ENCODE peak calls at places on chromosome 16, in eight cellular contexts. One of them, this sample, is unnamed. For H3K36me3 and H3K4me1, the result is how much of the 10 kb centered on the place peaks cover.

GRCh38 chr16:83200005-83200779 is 573.4 kb downstream of the CDH13 start:
- DNase-seq in mammary epithelial cell: peak
- DNase-seq in testis: peak
- DNase-seq in heart left ventricle: no peak
- DNase-seq in ovary: no peak
- DNase-seq in tibial nerve: no peak
- DNase-seq in body of pancreas: no peak
- DNase-seq in Peyer's patch: no peak
- DNase-seq in this sample: no peak

GRCh38 chr16:21088646-21089538 is 61.8 kb downstream of the DNAH3 start:
- DNase-seq in heart left ventricle: no peak
- DNase-seq in testis: no peak
- DNase-seq in Peyer's patch: no peak
- DNase-seq in ovary: no peak
- DNase-seq in body of pancreas: no peak
- DNase-seq in tibial nerve: no peak
- DNase-seq in mammary epithelial cell: peak
- DNase-seq in this sample: no peak

GRCh38 chr16:11139624-11140375 is 116.2 kb downstream of the SOCS1 start:
- DNase-seq in heart left ventricle: no peak
- DNase-seq in mammary epithelial cell: no peak
- DNase-seq in testis: no peak
- DNase-seq in tibial nerve: no peak
- DNase-seq in Peyer's patch: no peak
- DNase-seq in body of pancreas: no peak
- DNase-seq in ovary: no peak
- DNase-seq in this sample: no peak

GRCh38 chr16:28623172-28623711 is 13.4 kb upstream of the SULT1A1 start:
- DNase-seq in Peyer's patch: peak
- DNase-seq in body of pancreas: peak
- DNase-seq in heart left ventricle: peak
- DNase-seq in tibial nerve: no peak
- DNase-seq in testis: peak
- DNase-seq in mammary epithelial cell: peak
- DNase-seq in ovary: no peak
- DNase-seq in this sample: peak

GRCh38 chr16:65200857-65201256 is 79.0 kb upstream of the CDH11 start:
- DNase-seq in body of pancreas: no peak
- DNase-seq in testis: no peak
- DNase-seq in tibial nerve: no peak
- DNase-seq in ovary: no peak
- DNase-seq in Peyer's patch: no peak
- DNase-seq in heart left ventricle: no peak
- DNase-seq in mammary epithelial cell: no peak
- DNase-seq in this sample: no peak

GRCh38 chr16:72425571-72426341 is 253.8 kb upstream of the PMFBP1 start:
- DNase-seq in body of pancreas: no peak
- DNase-seq in Peyer's patch: no peak
- DNase-seq in heart left ventricle: no peak
- DNase-seq in testis: no peak
- DNase-seq in ovary: no peak
- DNase-seq in mammary epithelial cell: no peak
- DNase-seq in tibial nerve: no peak
- DNase-seq in this sample: no peak

GRCh38 chr16:53766304-53767016 is 62.5 kb downstream of the FTO start:
- DNase-seq in mammary epithelial cell: no peak
- DNase-seq in body of pancreas: no peak
- DNase-seq in Peyer's patch: no peak
- DNase-seq in heart left ventricle: no peak
- DNase-seq in testis: no peak
- DNase-seq in ovary: no peak
- DNase-seq in tibial nerve: no peak
- DNase-seq in this sample: no peak

GRCh38 chr16:23947838-23948237 is 112.1 kb downstream of the PRKCB start:
- DNase-seq in mammary epithelial cell: no peak
- DNase-seq in heart left ventricle: no peak
- DNase-seq in testis: no peak
- DNase-seq in body of pancreas: no peak
- DNase-seq in tibial nerve: no peak
- DNase-seq in Peyer's patch: no peak
- DNase-seq in ovary: no peak
- DNase-seq in this sample: no peak

GRCh38 chr16:4618645-4619418 is 4.1 kb upstream of the UBALD1 start:
- DNase-seq in tibial nerve: no peak
- DNase-seq in body of pancreas: no peak
- DNase-seq in ovary: no peak
- DNase-seq in testis: no peak
- DNase-seq in mammary epithelial cell: peak
- DNase-seq in heart left ventricle: no peak
- DNase-seq in Peyer's patch: no peak
- DNase-seq in this sample: no peak

GRCh38 chr16:50457423-50457822 is 88.6 kb upstream of the BRD7 start:
- DNase-seq in testis: no peak
- DNase-seq in heart left ventricle: no peak
- DNase-seq in mammary epithelial cell: no peak
- DNase-seq in tibial nerve: no peak
- DNase-seq in Peyer's patch: no peak
- DNase-seq in body of pancreas: no peak
- DNase-seq in ovary: no peak
- DNase-seq in this sample: peak

GRCh38 chr16:35585411-35585810 is 2126.0 kb downstream of the TP53TG3F start:
- DNase-seq in ovary: no peak
- DNase-seq in testis: no peak
- DNase-seq in heart left ventricle: no peak
- DNase-seq in body of pancreas: no peak
- DNase-seq in Peyer's patch: no peak
- DNase-seq in mammary epithelial cell: no peak
- DNase-seq in tibial nerve: no peak
- DNase-seq in this sample: no peak

GRCh38 chr16:52463904-52464303 is 83.0 kb downstream of the TOX3 start:
- DNase-seq in heart left ventricle: no peak
- DNase-seq in mammary epithelial cell: no peak
- DNase-seq in Peyer's patch: no peak
- DNase-seq in tibial nerve: no peak
- DNase-seq in testis: no peak
- DNase-seq in body of pancreas: no peak
- DNase-seq in ovary: no peak
- DNase-seq in this sample: no peak

GRCh38 chr16:10728488-10728887 is 15.2 kb upstream of the NUBP1 start:
- DNase-seq in heart left ventricle: no peak
- DNase-seq in body of pancreas: no peak
- DNase-seq in mammary epithelial cell: no peak
- DNase-seq in tibial nerve: no peak
- DNase-seq in Peyer's patch: no peak
- DNase-seq in testis: no peak
- DNase-seq in ovary: no peak
- DNase-seq in this sample: no peak

GRCh38 chr16:24419709-24420108 is 119.7 kb upstream of the RBBP6 start:
- DNase-seq in tibial nerve: no peak
- DNase-seq in heart left ventricle: no peak
- DNase-seq in testis: no peak
- DNase-seq in body of pancreas: no peak
- DNase-seq in mammary epithelial cell: no peak
- DNase-seq in Peyer's patch: no peak
- DNase-seq in ovary: no peak
- DNase-seq in this sample: no peak

GRCh38 chr16:58940609-58941008 is 206.5 kb upstream of the GOT2 start:
- DNase-seq in Peyer's patch: no peak
- DNase-seq in body of pancreas: no peak
- DNase-seq in testis: no peak
- DNase-seq in tibial nerve: no peak
- DNase-seq in heart left ventricle: no peak
- DNase-seq in mammary epithelial cell: no peak
- DNase-seq in ovary: no peak
- DNase-seq in this sample: no peak

GRCh38 chr16:777826-778225 is 10.4 kb downstream of the RPUSD1 start:
- DNase-seq in body of pancreas: no peak
- DNase-seq in mammary epithelial cell: no peak
- DNase-seq in Peyer's patch: no peak
- DNase-seq in tibial nerve: no peak
- DNase-seq in heart left ventricle: no peak
- DNase-seq in ovary: no peak
- DNase-seq in testis: no peak
- DNase-seq in this sample: no peak

GRCh38 chr16:85803570-85803969 is 4.1 kb downstream of the COX4I1 start:
- DNase-seq in testis: no peak
- DNase-seq in tibial nerve: no peak
- DNase-seq in Peyer's patch: no peak
- DNase-seq in mammary epithelial cell: no peak
- DNase-seq in ovary: no peak
- DNase-seq in body of pancreas: no peak
- DNase-seq in heart left ventricle: no peak
- DNase-seq in this sample: peak
- TF ChIP-seq CTCF in testis: no peak
- TF ChIP-seq CTCF in tibial nerve: no peak
- TF ChIP-seq CTCF in Peyer's patch: no peak
- TF ChIP-seq CTCF in mammary epithelial cell: no peak
- TF ChIP-seq CTCF in ovary: no peak
- TF ChIP-seq CTCF in body of pancreas: no peak
- TF ChIP-seq CTCF in heart left ventricle: no peak
- TF ChIP-seq CTCF in this sample: no peak

GRCh38 chr16:55499281-55499680 is 9.6 kb upstream of the LPCAT2 start:
- DNase-seq in testis: no peak
- DNase-seq in Peyer's patch: no peak
- DNase-seq in tibial nerve: peak
- DNase-seq in ovary: no peak
- DNase-seq in body of pancreas: no peak
- DNase-seq in mammary epithelial cell: no peak
- DNase-seq in heart left ventricle: no peak
- DNase-seq in this sample: no peak

GRCh38 chr16:55497558-55497957 is 11.3 kb upstream of the LPCAT2 start:
- DNase-seq in Peyer's patch: no peak
- DNase-seq in body of pancreas: no peak
- DNase-seq in ovary: no peak
- DNase-seq in tibial nerve: no peak
- DNase-seq in testis: no peak
- DNase-seq in mammary epithelial cell: no peak
- DNase-seq in heart left ventricle: no peak
- DNase-seq in this sample: no peak

GRCh38 chr16:55499951-55500350 is 8.9 kb upstream of the LPCAT2 start:
- DNase-seq in heart left ventricle: no peak
- DNase-seq in mammary epithelial cell: peak
- DNase-seq in body of pancreas: no peak
- DNase-seq in ovary: no peak
- DNase-seq in testis: no peak
- DNase-seq in Peyer's patch: no peak
- DNase-seq in tibial nerve: peak
- DNase-seq in this sample: no peak

GRCh38 chr16:55496509-55497145 is 12.2 kb upstream of the LPCAT2 start:
- DNase-seq in mammary epithelial cell: no peak
- DNase-seq in heart left ventricle: no peak
- DNase-seq in ovary: no peak
- DNase-seq in tibial nerve: peak
- DNase-seq in Peyer's patch: no peak
- DNase-seq in body of pancreas: no peak
- DNase-seq in testis: no peak
- DNase-seq in this sample: no peak

GRCh38 chr16:55498101-55498500 is 10.8 kb upstream of the LPCAT2 start:
- DNase-seq in body of pancreas: no peak
- DNase-seq in ovary: no peak
- DNase-seq in Peyer's patch: no peak
- DNase-seq in tibial nerve: no peak
- DNase-seq in heart left ventricle: no peak
- DNase-seq in mammary epithelial cell: no peak
- DNase-seq in testis: no peak
- DNase-seq in this sample: no peak
- H3K36me3 ChIP-seq in body of pancreas: under half
- H3K36me3 ChIP-seq in ovary: under half
- H3K36me3 ChIP-seq in Peyer's patch: under half
- H3K36me3 ChIP-seq in tibial nerve: under half
- H3K36me3 ChIP-seq in heart left ventricle: under half
- H3K36me3 ChIP-seq in mammary epithelial cell: under half
- H3K36me3 ChIP-seq in testis: under half
- H3K36me3 ChIP-seq in this sample: under half

DNA sequence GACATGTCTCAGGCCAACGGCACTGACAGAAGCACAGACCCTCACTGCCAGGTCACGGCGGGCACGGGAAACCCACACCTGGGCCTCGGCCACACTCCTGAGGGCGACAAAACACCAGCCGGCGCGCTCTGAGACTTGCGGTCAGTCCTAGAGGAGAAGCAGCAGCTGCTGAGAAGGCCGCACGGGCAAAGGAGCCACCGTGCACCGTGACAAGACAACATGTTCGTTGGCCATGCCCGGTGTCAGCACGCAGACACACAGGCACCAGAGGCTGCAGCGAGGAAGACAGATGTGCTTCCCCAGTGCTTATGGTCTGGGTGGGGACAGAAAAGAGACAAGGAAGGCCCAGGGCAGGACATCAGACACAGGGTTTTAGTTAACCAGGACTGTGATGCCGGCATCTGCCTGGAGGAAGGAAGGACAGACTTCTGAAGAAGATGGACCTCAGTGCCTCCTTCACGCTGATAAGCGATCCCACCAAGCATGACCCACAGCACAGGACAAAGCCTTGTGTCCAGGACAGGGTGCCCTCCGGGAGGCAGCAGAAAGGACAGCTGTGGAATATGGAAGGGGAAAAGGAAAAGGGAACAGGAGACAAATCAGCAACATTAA is 84.0 kb downstream of the ANKRD11 start:
- DNase-seq in body of pancreas: peak
- DNase-seq in testis: no peak
- DNase-seq in heart left ventricle: no peak
- DNase-seq in mammary epithelial cell: no peak
- DNase-seq in Peyer's patch: no peak
- DNase-seq in ovary: no peak
- DNase-seq in tibial nerve: no peak
- DNase-seq in this sample: no peak
- H3K4me1 ChIP-seq in body of pancreas: half or more
- H3K4me1 ChIP-seq in testis: under half
- H3K4me1 ChIP-seq in heart left ventricle: half or more
- H3K4me1 ChIP-seq in mammary epithelial cell: under half
- H3K4me1 ChIP-seq in Peyer's patch: half or more
- H3K4me1 ChIP-seq in ovary: under half
- H3K4me1 ChIP-seq in tibial nerve: half or more
- H3K4me1 ChIP-seq in this sample: half or more

DNA sequence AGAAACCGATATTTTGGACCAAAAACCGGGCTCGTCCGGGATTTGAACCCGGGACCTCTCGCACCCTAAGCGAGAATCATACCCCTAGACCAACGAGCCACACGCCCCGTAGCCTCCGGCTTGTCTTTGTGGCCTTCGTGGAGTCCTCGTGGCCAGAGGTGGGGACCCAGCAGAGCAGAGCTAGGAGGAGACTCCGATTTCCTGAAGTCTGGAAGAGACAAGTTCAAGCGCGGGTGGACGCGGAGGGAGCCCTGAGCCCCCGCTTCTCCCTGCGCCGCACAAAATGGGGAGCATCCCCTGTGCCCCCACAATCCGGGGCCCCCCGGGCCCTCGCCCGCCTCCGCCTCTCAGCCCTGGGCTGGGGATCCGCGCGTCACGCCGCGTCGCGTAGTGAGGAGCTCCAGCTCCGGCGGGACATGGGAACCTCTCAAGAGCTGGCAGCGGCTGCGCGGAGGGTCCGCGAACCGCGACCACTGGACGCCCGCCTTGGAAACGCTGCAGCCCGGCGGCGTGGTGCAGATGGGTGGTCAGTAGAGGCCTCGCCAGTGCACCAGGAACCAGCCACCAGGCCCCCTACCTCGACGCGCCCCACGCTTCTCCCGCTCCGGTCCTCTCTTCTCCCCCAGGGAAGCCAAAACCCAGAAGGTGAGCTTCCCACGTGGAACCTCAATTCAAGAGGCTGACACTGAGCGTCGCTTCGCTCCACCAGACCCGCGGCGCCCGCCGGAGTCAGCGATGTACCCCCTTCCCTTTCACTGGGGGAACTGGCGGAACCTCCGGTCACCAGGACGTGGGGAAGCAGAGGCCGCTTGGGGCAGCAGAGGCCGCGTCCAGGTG is 5.2 kb upstream of the OR1F1 start:
- DNase-seq in ovary: no peak
- DNase-seq in testis: no peak
- DNase-seq in Peyer's patch: peak
- DNase-seq in tibial nerve: no peak
- DNase-seq in body of pancreas: peak
- DNase-seq in heart left ventricle: no peak
- DNase-seq in mammary epithelial cell: peak
- DNase-seq in this sample: no peak
- TF ChIP-seq CTCF in ovary: no peak
- TF ChIP-seq CTCF in testis: no peak
- TF ChIP-seq CTCF in Peyer's patch: peak
- TF ChIP-seq CTCF in tibial nerve: no peak
- TF ChIP-seq CTCF in body of pancreas: peak
- TF ChIP-seq CTCF in heart left ventricle: no peak
- TF ChIP-seq CTCF in mammary epithelial cell: peak
- TF ChIP-seq CTCF in this sample: peak